ENCODE peak calls at places on chromosomes 5 and 9, in five cellular contexts. G is fibroblast of lung, P is hepatocyte, W is HepG2, L is H9. X is an unnamed sample.

GRCh38 chr9:95874303-95874988 is 1.0 kb upstream of the ERCC6L2 start:
- DNase-seq in G (peak), P (no peak), W (peak), L (no peak), X (peak)

GRCh38 chr9:110049699-110050450 is 158.1 kb downstream of the C9orf152 start:
- DNase-seq in G (no peak), P (peak), W (no peak), L (peak), X (peak)

GRCh38 chr5:176748073-176748966 is 62.0 kb upstream of the UNC5A start:
- DNase-seq in G (no peak), P (no peak), W (no peak), L (no peak), X (peak)

GRCh38 chr9:88680505-88681160 is 145.7 kb downstream of the NXNL2 start:
- DNase-seq in G (no peak), P (no peak), W (no peak), L (no peak), X (no peak)

GRCh38 chr5:65811895-65812294 is 89.9 kb downstream of the NLN start:
- DNase-seq in G (no peak), P (peak), W (no peak), L (no peak), X (peak)

GRCh38 chr5:30209752-30210151 is 983.7 kb upstream of the CDH6 start:
- DNase-seq in G (no peak), P (no peak), W (no peak), L (no peak), X (no peak)

GRCh38 chr9:89541798-89542197 is 43.9 kb upstream of the SEMA4D start:
- DNase-seq in G (no peak), P (no peak), W (no peak), L (no peak), X (no peak)

GRCh38 chr5:178201927-178202235 is 2.5 kb upstream of the HNRNPAB start:
- DNase-seq in G (no peak), P (no peak), W (peak), L (peak), X (peak)

GRCh38 chr9:134939080-134939733 is 21.5 kb upstream of the FCN1 start:
- DNase-seq in G (no peak), P (no peak), W (no peak), L (no peak), X (peak)

GRCh38 chr9:96875460-96876142 is 21.3 kb upstream of the ZNF782 start:
- DNase-seq in G (peak), P (peak), W (peak), L (peak), X (peak)

GRCh38 chr5:177332896-177333260 is 18.6 kb downstream of the LMAN2 start:
- DNase-seq in G (no peak), P (no peak), W (no peak), L (no peak), X (no peak)

GRCh38 chr5:119063579-119064379 is 7.1 kb upstream of the DMXL1 start:
- DNase-seq in G (peak), P (peak), W (peak), L (no peak), X (peak)

GRCh38 chr9:127136880-127137639 is 14.6 kb upstream of the ANGPTL2 start:
- DNase-seq in G (no peak), P (no peak), W (no peak), L (peak), X (no peak)

GRCh38 chr5:115457574-115457973 is 87.0 kb downstream of the FEM1C start:
- DNase-seq in G (no peak), P (peak), W (no peak), L (no peak), X (no peak)

GRCh38 chr5:143002459-143003327 is 232.5 kb downstream of the ARHGAP26 start:
- DNase-seq in G (peak), P (no peak), W (no peak), L (no peak), X (peak)

GRCh38 chr5:143019614-143020515 is 249.7 kb downstream of the ARHGAP26 start:
- DNase-seq in G (no peak), P (no peak), W (no peak), L (no peak), X (no peak)

GRCh38 chr9:100170556-100170955 is 71.5 kb downstream of the INVS start:
- DNase-seq in G (no peak), P (no peak), W (no peak), L (no peak), X (peak)

GRCh38 chr9:88302579-88303324 is 85.5 kb upstream of the SPIN1 start:
- DNase-seq in G (no peak), P (no peak), W (no peak), L (no peak), X (no peak)

GRCh38 chr5:159218595-159219023 is 9.3 kb upstream of the RNF145 start:
- DNase-seq in G (peak), P (no peak), W (no peak), L (no peak), X (no peak)

GRCh38 chr9:122212473-122213004 is 16.2 kb downstream of the LHX6 start:
- DNase-seq in G (no peak), P (no peak), W (no peak), L (no peak), X (no peak)

GRCh38 chr5:154311362-154311761 is 120.8 kb downstream of the GALNT10 start:
- DNase-seq in G (no peak), P (no peak), W (no peak), L (no peak), X (no peak)

GRCh38 chr5:1568201-1568979 is 44.6 kb upstream of the LPCAT1 start:
- DNase-seq in G (peak), P (peak), W (peak), L (no peak), X (peak)

GRCh38 chr5:1083823-1084605 is 27.8 kb downstream of the SLC12A7 start:
- DNase-seq in G (no peak), P (no peak), W (no peak), L (no peak), X (no peak)

GRCh38 chr5:41068169-41068568 is 3.0 kb downstream of the MROH2B start:
- DNase-seq in G (peak), P (no peak), W (no peak), L (no peak), X (no peak)

GRCh38 chr5:92119110-92119509 is 736.0 kb upstream of the ARRDC3 start:
- DNase-seq in G (no peak), P (no peak), W (no peak), L (no peak), X (no peak)

GRCh38 chr9:4618700-4619099 is 43.4 kb upstream of the PLPP6 start:
- DNase-seq in G (no peak), P (no peak), W (no peak), L (no peak), X (no peak)

GRCh38 chr9:2599896-2600295 is 21.7 kb upstream of the VLDLR start:
- DNase-seq in G (peak), P (no peak), W (no peak), L (no peak), X (no peak)

GRCh38 chr5:128674837-128675446 is 136.9 kb upstream of the FBN2 start:
- DNase-seq in G (peak), P (peak), W (peak), L (peak), X (peak)

GRCh38 chr5:156322666-156323065 is 4.3 kb upstream of the SGCD start:
- DNase-seq in G (no peak), P (no peak), W (no peak), L (no peak), X (no peak)

GRCh38 chr5:13217636-13218035 is 726.9 kb downstream of the DNAH5 start:
- DNase-seq in G (no peak), P (no peak), W (no peak), L (no peak), X (no peak)

GRCh38 chr9:20353931-20354652 is 268.2 kb downstream of the MLLT3 start:
- DNase-seq in G (no peak), P (no peak), W (no peak), L (no peak), X (no peak)

GRCh38 chr5:19902316-19902934 is 85.6 kb downstream of the CDH18 start:
- DNase-seq in G (no peak), P (peak), W (no peak), L (peak), X (no peak)

GRCh38 chr9:95116002-95116819 is 201.3 kb downstream of the FANCC start:
- DNase-seq in G (no peak), P (no peak), W (peak), L (no peak), X (peak)

GRCh38 chr9:79574166-79574565 is 2.4 kb downstream of the TLE4 start:
- DNase-seq in G (no peak), P (no peak), W (no peak), L (no peak), X (no peak)

GRCh38 chr9:79572032-79572890 is 496 bp downstream of the TLE4 start:
- DNase-seq in G (peak), P (peak), W (no peak), L (peak), X (peak)

GRCh38 chr9:79571309-79572031 is at the start of gene TLE4:
- DNase-seq in G (peak), P (peak), W (peak), L (peak), X (peak)

GRCh38 chr9:79573697-79573976 is 1.9 kb downstream of the TLE4 start:
- DNase-seq in G (peak), P (peak), W (no peak), L (no peak), X (peak)

DNA sequence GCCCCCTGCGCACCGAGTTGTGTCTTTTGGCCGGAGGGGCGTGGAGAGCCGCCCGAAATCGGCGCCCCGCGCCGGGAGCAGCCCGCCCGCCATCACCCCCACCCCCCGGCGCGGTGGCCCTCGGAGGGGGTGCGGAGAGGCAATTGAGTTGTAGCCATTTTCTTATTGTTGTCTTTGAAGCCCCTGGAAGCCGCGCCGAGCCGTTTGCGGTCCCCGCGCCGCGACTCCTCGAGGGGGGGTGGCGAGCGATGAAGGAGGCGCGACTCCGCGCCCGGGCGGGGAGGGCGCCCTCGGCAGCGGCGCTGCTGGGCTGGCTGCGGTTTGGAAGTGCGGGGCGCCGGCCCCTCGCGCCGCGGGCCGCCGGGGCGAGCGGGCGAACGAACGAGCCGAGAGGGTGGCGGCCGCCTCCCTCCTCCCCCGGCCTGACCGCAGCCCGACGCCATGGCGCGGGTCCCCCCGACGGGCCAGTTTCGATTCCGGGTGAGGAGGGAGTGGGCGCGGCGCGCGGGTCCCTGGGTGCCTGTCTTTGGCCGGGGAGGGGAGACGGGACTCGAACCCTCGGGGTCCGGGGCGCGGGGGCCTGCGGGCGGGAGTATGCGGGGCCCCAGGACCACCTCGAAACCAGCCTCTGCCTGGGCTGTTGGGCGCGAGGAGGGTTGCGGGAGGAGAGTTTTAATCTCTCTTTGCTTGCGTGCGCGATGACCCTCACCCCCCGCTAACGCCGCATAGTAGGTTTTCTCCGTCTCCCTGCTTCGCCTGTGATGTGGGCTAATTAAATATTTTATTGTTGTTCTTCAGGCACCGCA is 1.3 kb downstream of the TLE4 start:
- DNase-seq in G (peak), P (peak), W (no peak), L (peak), X (no peak)
- H2AFZ ChIP-seq in G (peak), P (peak), W (no peak), L (no peak), X (peak)

DNA sequence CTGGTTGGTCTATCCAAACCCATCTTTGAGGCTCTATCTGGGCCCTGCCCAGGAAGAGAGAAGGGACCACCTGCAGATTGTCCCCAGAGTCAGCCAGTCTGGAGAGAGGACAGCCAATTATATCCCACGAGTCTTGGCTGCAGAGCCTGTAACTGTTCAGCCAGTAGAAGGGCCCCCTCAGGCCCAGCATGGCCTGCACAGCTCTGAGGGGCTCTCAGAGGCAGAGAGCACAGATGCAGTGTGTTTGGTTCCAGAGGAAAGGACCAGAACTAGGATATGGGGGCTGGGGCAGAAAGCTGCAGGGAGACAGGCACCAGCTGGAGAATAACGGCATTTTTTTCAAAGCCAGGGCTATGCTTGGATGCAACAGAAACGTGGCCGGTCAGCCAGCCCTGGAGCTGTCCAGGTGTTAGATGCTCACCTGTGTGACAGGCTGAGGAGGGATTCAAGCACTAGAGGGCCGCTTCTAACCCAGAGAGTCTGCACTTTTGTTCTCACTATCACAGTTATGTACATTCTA is 96.7 kb downstream of the GABBR2 start:
- DNase-seq in G (peak), P (no peak), W (no peak), L (no peak), X (no peak)
- TF ChIP-seq CTCF in G (no peak), P (no peak), W (no peak), L (no peak), X (no peak)

DNA sequence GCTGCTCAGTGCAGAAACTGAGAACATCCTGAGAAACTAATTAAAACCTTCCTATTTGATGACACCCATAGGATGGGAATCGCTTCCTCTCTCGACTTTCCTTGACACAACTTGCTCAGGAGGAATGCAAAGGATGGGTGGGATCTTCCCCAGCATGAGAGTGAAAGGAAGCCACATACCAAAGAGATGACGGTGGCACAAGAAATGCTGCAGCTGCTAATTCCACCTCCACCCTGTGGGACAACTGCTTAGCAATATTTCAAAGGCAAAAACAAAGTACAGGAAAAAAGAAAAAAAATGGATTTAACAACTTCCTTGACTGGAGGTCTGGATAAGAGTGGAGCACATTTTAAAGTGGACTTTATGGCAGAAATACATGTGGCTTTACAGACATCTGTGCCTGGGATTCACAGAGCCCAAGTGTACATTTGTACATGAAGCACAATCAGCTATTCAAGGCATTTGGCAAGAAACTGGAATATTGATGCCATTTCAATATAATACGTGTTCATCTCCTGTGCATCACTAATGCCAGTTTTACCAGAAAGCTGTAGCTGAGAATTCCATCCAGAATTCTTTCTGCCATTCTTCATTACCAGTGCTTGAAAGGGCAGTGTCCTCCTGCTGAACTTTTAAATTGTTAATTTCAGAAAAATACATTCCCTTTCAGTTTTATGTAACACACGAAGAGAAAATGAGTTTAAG is 359.2 kb upstream of the ACTBL2 start:
- DNase-seq in G (peak), P (peak), W (no peak), L (peak), X (peak)
- H2AFZ ChIP-seq in G (peak), P (no peak), W (no peak), L (no peak), X (no peak)

DNA sequence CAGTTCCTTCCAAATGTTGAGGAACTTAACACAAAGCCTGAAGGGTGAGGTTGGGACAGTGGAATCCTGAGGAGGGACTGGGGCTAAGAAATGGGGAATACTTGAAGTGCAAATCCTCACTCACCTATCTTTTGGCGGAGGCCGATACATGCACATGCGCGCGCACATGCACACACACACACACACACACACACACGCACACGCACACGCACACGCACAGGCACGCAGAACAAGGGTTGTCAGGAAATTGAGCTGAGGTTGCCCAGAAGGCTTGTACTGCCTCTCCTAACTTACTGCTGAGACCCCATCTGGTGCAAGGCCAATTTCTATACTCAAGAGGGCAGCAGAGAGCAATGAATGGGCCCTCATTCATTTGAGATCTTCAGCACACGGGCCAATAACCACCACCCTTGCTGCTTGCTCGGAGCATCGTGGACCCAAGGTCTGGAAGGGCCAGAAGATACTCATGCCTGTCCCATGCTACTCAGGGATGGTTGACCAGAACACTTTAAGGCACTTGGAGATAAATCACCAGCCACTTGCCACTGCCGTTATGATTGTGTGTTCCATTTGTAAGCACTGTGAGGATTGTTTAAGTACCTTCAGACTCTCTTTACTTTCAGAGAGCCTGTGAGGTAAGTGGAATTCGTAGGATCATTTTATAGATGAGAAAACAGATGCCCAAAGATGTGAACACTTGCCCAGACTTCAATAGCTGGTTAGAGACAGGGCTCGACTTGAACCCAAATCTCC is 21.5 kb downstream of the BTF3 start:
- DNase-seq in G (peak), P (peak), W (peak), L (peak), X (peak)
- TF ChIP-seq CTCF in G (peak), P (peak), W (peak), L (peak), X (peak)

GRCh38 chr9:129176786-129177442 is 1.1 kb downstream of the IER5L start:
- DNase-seq in G (peak), P (peak), W (no peak), L (peak), X (peak)
- H2AFZ ChIP-seq in G (no peak), P (no peak), W (no peak), L (no peak), X (no peak)

DNA sequence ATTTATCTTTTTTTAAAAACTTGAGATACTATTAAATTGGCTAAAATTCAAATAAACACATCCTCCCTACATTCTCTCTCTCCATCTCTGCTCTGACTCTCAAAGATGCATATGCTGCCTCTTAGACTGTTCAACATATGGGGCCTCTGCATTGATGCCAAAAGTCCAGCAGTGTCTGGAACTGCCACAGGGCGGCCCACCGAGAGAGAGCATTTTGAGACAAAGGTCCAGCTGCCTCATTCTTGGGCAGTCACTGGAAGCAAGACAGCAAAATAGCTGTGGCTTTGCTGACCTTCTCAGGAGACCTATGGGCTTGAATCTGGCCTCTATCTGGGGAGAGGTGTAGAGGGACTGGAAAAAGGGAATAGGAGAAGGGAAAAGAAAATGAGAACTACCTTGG is 12.9 kb upstream of the TSSK1B start:
- DNase-seq in G (peak), P (no peak), W (peak), L (no peak), X (peak)
- TF ChIP-seq CTCF in G (peak), P (peak), W (peak), L (peak), X (peak)